ENCODE peak calls at places on chromosome 4, in five cellular contexts. X, C, E, Z and M are unnamed samples.

GRCh38 chr4:119040711-119041185 is 94.9 kb upstream of the MYOZ2 start:
- DNase-seq in X (no peak), Z (peak; percentile 62), E (no peak), C (no peak), M (peak; percentile 70)

GRCh38 chr4:6916587-6917444 is 7.2 kb downstream of the TBC1D14 start:
- DNase-seq in C (no peak), E (no peak), X (peak; percentile 39), Z (peak; percentile 37), M (peak; percentile 52)

GRCh38 chr4:145170209-145170608 is 10.2 kb downstream of the OTUD4 start:
- DNase-seq in C (no peak), E (no peak), X (no peak), Z (no peak), M (no peak)

GRCh38 chr4:16893141-16893571 is 5.3 kb downstream of the LDB2 start:
- DNase-seq in X (no peak), Z (no peak), C (no peak), E (no peak), M (no peak)

GRCh38 chr4:67721770-67722597 is 21.0 kb upstream of the UBA6 start:
- DNase-seq in C (no peak), X (no peak), E (no peak), Z (peak; percentile 96), M (peak; percentile 91)

GRCh38 chr4:141133146-141134006 is at the start of gene RNF150:
- DNase-seq in C (peak; percentile 89), E (peak; percentile 69), X (peak; percentile 91), Z (peak; percentile 68), M (peak; percentile 76)

GRCh38 chr4:2276581-2277325 is 14.8 kb upstream of the MXD4 start:
- DNase-seq in X (no peak), C (no peak), Z (no peak), E (no peak), M (no peak)

GRCh38 chr4:63795301-63795700 is 613.9 kb downstream of the TECRL start:
- DNase-seq in E (no peak), C (no peak), Z (no peak), X (no peak), M (no peak)

GRCh38 chr4:2793920-2794706 is 1.2 kb downstream of the SH3BP2 start:
- DNase-seq in X (no peak), C (no peak), E (peak; percentile 16), Z (peak; percentile 25), M (peak; percentile 30)

GRCh38 chr4:168557658-168558057 is 60.8 kb downstream of the PALLD start:
- DNase-seq in Z (no peak), E (no peak), C (no peak), X (no peak), M (no peak)

GRCh38 chr4:101200561-101200960 is 146.8 kb downstream of the PPP3CA start:
- DNase-seq in E (no peak), X (no peak), C (no peak), Z (peak; percentile 95), M (peak; percentile 91)

GRCh38 chr4:91086008-91086407 is 958.8 kb downstream of the CCSER1 start:
- DNase-seq in E (no peak), Z (no peak), C (no peak), X (no peak), M (no peak)
- H3K4me3 ChIP-seq in E (no peak overlapping the region), Z (no peak overlapping the region), C (no peak overlapping the region), X (no peak overlapping the region), M (no peak overlapping the region)

GRCh38 chr4:132642196-132642817 is 506.8 kb upstream of the PCDH10 start:
- DNase-seq in E (no peak), X (peak; percentile 43), Z (peak; percentile 32), C (peak; percentile 21), M (peak; percentile 61)
- TF ChIP-seq CTCF in E (peak; percentile 62), X (peak; percentile 62), Z (peak; percentile 67), C (peak; percentile 81), M (peak; percentile 94)

GRCh38 chr4:153466637-153467153 is 535 bp downstream of the TMEM131L start:
- DNase-seq in E (no peak), Z (no peak), X (no peak), C (no peak), M (no peak)

GRCh38 chr4:153464068-153464467 is 2.1 kb upstream of the TMEM131L start:
- DNase-seq in C (no peak), X (no peak), E (no peak), Z (no peak), M (no peak)

GRCh38 chr4:153465922-153466636 is at the start of gene TMEM131L:
- DNase-seq in C (peak; percentile 57), E (peak; percentile 87), X (peak; percentile 68), Z (no peak), M (peak; percentile 76)

GRCh38 chr4:153465583-153465921 is 608 bp upstream of the TMEM131L start:
- DNase-seq in Z (no peak), X (peak; percentile 62), E (no peak), C (peak; percentile 58), M (peak; percentile 48)

DNA sequence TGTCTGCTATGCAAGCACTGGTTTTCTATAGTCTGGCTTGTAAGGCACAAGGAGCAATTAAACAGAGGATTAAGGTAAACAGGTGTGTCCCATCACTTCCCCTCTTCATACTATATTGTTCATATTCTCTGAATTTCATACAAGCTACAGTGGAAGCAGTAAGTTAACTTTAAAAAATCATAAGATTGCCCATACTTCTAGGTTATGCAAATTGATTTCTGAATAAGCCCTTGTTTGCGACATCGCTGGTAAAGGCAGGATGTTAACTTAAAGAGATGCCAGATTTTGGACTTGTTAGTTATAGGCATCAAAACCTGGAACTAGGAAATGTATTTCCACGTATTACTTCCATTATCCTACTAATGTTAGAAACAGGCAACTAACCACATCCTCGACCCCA is 1.0 kb upstream of the TMEM131L start:
- DNase-seq in C (no peak), Z (no peak), E (no peak), X (no peak), M (peak; percentile 24)
- H3K4me3 ChIP-seq in C (peak overlapping the region; percentile 72), Z (peak overlapping the region; percentile 97), E (peak overlapping the region; percentile 63), X (peak overlapping the region; percentile 79), M (peak overlapping the region; percentile 55)

GRCh38 chr4:73851293-73851692 is 1.8 kb upstream of the PF4V1 start:
- DNase-seq in Z (no peak), C (no peak), X (no peak), E (no peak), M (no peak)

GRCh38 chr4:73853718-73854473 is 800 bp downstream of the PF4V1 start:
- DNase-seq in Z (no peak), X (no peak), E (no peak), C (no peak), M (no peak)

GRCh38 chr4:73855406-73855805 is 2.3 kb downstream of the PF4V1 start:
- DNase-seq in X (no peak), Z (peak; percentile 57), C (no peak), E (no peak), M (peak; percentile 35)

GRCh38 chr4:73852771-73853170 is 325 bp upstream of the PF4V1 start:
- DNase-seq in X (no peak), Z (no peak), C (no peak), E (no peak), M (no peak)

GRCh38 chr4:73853246-73853704 is at the start of gene PF4V1:
- DNase-seq in X (peak; percentile 18), Z (no peak), E (peak; percentile 6), C (no peak), M (no peak)
- TF ChIP-seq CTCF in X (no peak), Z (peak; percentile 57), E (no peak), C (no peak), M (peak; percentile 35)

GRCh38 chr4:15451866-15452765 is 17.6 kb upstream of the CC2D2A start:
- DNase-seq in X (no peak), E (no peak), Z (peak; percentile 89), C (no peak), M (peak; percentile 86)

GRCh38 chr4:15455290-15455689 is 14.4 kb upstream of the CC2D2A start:
- DNase-seq in C (no peak), Z (peak; percentile 34), X (no peak), E (no peak), M (peak; percentile 62)

GRCh38 chr4:15459706-15460105 is 10.0 kb upstream of the CC2D2A start:
- DNase-seq in Z (no peak), X (no peak), C (no peak), E (no peak), M (no peak)

GRCh38 chr4:15457401-15458201 is 12.1 kb upstream of the CC2D2A start:
- DNase-seq in E (peak; percentile 26), C (no peak), Z (peak; percentile 58), X (no peak), M (peak; percentile 64)
- H3K4me3 ChIP-seq in E (no peak overlapping the region), C (no peak overlapping the region), Z (no peak overlapping the region), X (no peak overlapping the region), M (no peak overlapping the region)

GRCh38 chr4:82811838-82812672 is 13.5 kb upstream of the SCD5 start:
- DNase-seq in C (no peak), Z (no peak), E (no peak), X (no peak), M (no peak)

GRCh38 chr4:82814034-82814433 is 15.4 kb upstream of the SCD5 start:
- DNase-seq in X (no peak), C (no peak), Z (no peak), E (no peak), M (no peak)

GRCh38 chr4:82809614-82810013 is 11.0 kb upstream of the SCD5 start:
- DNase-seq in Z (no peak), C (no peak), X (no peak), E (no peak), M (no peak)

GRCh38 chr4:82811392-82811791 is 12.8 kb upstream of the SCD5 start:
- DNase-seq in C (no peak), E (no peak), X (no peak), Z (no peak), M (no peak)

DNA sequence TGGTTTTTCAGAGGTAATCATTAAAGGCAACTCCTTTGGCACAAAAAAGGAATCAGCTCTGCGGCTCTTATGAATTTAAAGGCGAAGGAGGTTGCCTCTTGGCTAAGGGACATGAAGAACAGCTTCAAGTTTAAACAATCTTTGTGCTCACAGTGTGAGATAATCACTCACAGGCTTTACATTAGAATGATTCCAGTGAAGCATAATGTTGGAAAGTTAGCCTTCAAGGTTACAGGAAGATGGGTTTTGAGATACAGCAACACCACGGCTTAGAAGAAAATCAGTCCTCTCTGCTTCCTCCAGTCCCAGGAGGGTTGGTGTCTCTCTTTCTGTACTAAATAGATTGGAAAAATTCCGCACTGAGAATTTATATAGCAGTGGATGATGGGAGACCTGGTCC is 11.6 kb upstream of the SCD5 start:
- DNase-seq in X (no peak), C (no peak), Z (no peak), E (no peak), M (no peak)
- TF ChIP-seq CTCF in X (no peak), C (no peak), Z (no peak), E (no peak), M (no peak)

GRCh38 chr4:836781-837301 is 10.9 kb upstream of the CPLX1 start:
- DNase-seq in X (peak; percentile 75), C (no peak), Z (no peak), E (no peak), M (no peak)

GRCh38 chr4:836003-836511 is 10.1 kb upstream of the CPLX1 start:
- DNase-seq in C (no peak), Z (no peak), E (no peak), X (no peak), M (no peak)

GRCh38 chr4:833731-834367 is 7.9 kb upstream of the CPLX1 start:
- DNase-seq in X (no peak), Z (no peak), E (peak; percentile 6), C (no peak), M (no peak)

GRCh38 chr4:834368-835147 is 8.6 kb upstream of the CPLX1 start:
- DNase-seq in Z (no peak), E (no peak), C (no peak), X (no peak), M (no peak)

GRCh38 chr4:835148-836002 is 9.4 kb upstream of the CPLX1 start:
- DNase-seq in E (no peak), X (no peak), Z (no peak), C (no peak), M (no peak)
- H3K4me3 ChIP-seq in E (no peak overlapping the region), X (no peak overlapping the region), Z (no peak overlapping the region), C (no peak overlapping the region), M (no peak overlapping the region)